ENCODE peak calls at places on chromosome 6, in eight cellular contexts. K is T-helper 22 cell; Z is stimulated activated CD8-positive, alpha-beta memory T cell treated with anti-CD3 and anti-CD28 coated beads, Interleukin-15, amount 100 ng/mL, for 1 hour; V is AG08396; M is B cell; F is NCI-H2029; O is effector CD4-positive, alpha-beta T cell; S is C1 segment of cervical spinal cord. W is an unnamed sample.

GRCh38 chr6:5333653-5334052 is 72.3 kb downstream of the FARS2 start:
- DNase-seq in M (no peak), V (peak; percentile 45), O (no peak), F (no peak), Z (no peak), K (no peak), S (no peak), W (peak; percentile 46)

GRCh38 chr6:8642131-8642530 is 206.8 kb upstream of the SLC35B3 start:
- DNase-seq in K (no peak), M (no peak), V (no peak), O (no peak), F (no peak), Z (no peak), S (no peak), W (no peak)

GRCh38 chr6:12113190-12113578 is 101.1 kb downstream of the HIVEP1 start:
- DNase-seq in Z (no peak), S (no peak), O (no peak), M (no peak), K (no peak), F (no peak), V (peak; percentile 45), W (no peak)

GRCh38 chr6:15266423-15266996 is 20.6 kb downstream of the JARID2 start:
- DNase-seq in S (no peak), O (no peak), V (no peak), Z (no peak), M (no peak), F (no peak), K (no peak), W (peak; percentile 56)

GRCh38 chr6:85628353-85628752 is 14.3 kb downstream of the SYNCRIP start:
- DNase-seq in F (no peak), K (no peak), M (no peak), S (no peak), V (no peak), O (no peak), Z (no peak), W (no peak)

GRCh38 chr6:145816392-145816791 is 1.8 kb upstream of the FBXO30 start:
- DNase-seq in O (no peak), Z (no peak), V (no peak), M (no peak), S (no peak), F (no peak), K (no peak), W (no peak)

GRCh38 chr6:63636516-63636968 is 940 bp downstream of the PHF3 start:
- DNase-seq in K (peak; percentile 48), F (peak; percentile 23), Z (peak; percentile 20), S (peak; percentile 67), V (peak; percentile 42), O (peak; percentile 54), M (peak; percentile 63), W (peak; percentile 69)

GRCh38 chr6:117167520-117168271 is 97.7 kb upstream of the VGLL2 start:
- DNase-seq in S (no peak), V (no peak), F (peak; percentile 29), O (no peak), Z (no peak), M (no peak), K (no peak), W (no peak)

GRCh38 chr6:75460636-75461035 is 33.0 kb downstream of the FILIP1 start:
- DNase-seq in F (no peak), K (no peak), O (no peak), S (no peak), V (no peak), M (no peak), Z (no peak), W (no peak)

GRCh38 chr6:165456327-165456726 is 146.9 kb upstream of the C6orf118 start:
- DNase-seq in Z (no peak), K (no peak), S (no peak), V (no peak), F (no peak), M (no peak), O (no peak), W (no peak)

W was measured in lung microvascular endothelial cell.